ENCODE peak calls at places on chromosomes 7 and 10, in seven cellular contexts. X is HepG2, W is stomach, V is dorsolateral prefrontal cortex, I is brain microvascular endothelial cell, N is bronchial epithelial cell, F is neural progenitor cell. R is an unnamed sample.

GRCh38 chr7:19754521-19755116 is 18.8 kb downstream of the TMEM196 start:
- DNase-seq in V (no peak), X (peak; percentile 35), N (peak; percentile 64), F (peak; percentile 15), W (no peak), I (peak; percentile 9), R (no peak)

GRCh38 chr10:72162978-72163377 is 52.8 kb upstream of the ANAPC16 start:
- DNase-seq in V (no peak), X (no peak), I (peak; percentile 35), W (no peak), F (no peak), N (peak; percentile 98), R (no peak)

GRCh38 chr10:67602268-67602950 is 93.6 kb downstream of the CTNNA3 start:
- DNase-seq in X (no peak), I (peak; percentile 93), N (peak; percentile 71), V (no peak), W (no peak), F (no peak), R (no peak)

GRCh38 chr7:133248901-133249300 is 4.0 kb upstream of the EXOC4 start:
- DNase-seq in N (no peak), W (no peak), I (no peak), F (no peak), V (no peak), X (no peak), R (no peak)

GRCh38 chr10:95169522-95169921 is 24.5 kb upstream of the ACSM6 start:
- DNase-seq in X (no peak), V (no peak), W (no peak), N (no peak), F (no peak), I (no peak), R (no peak)

GRCh38 chr7:109616551-109617069 is 1046.9 kb downstream of the DNAJB9 start:
- DNase-seq in X (no peak), I (no peak), F (no peak), W (no peak), N (no peak), V (no peak), R (no peak)

GRCh38 chr10:96512524-96512991 is 1.2 kb downstream of the TLL2 start:
- DNase-seq in N (no peak), V (peak; percentile 27), X (no peak), W (no peak), I (no peak), F (peak; percentile 76), R (no peak)

GRCh38 chr7:78055579-78055978 is 257.0 kb downstream of the PHTF2 start:
- DNase-seq in V (no peak), X (no peak), N (no peak), I (no peak), W (no peak), F (no peak), R (no peak)

GRCh38 chr7:94028768-94029167 is 24.6 kb upstream of the BET1 start:
- DNase-seq in X (no peak), N (peak; percentile 53), W (no peak), I (no peak), F (no peak), V (no peak), R (no peak)

GRCh38 chr7:116633131-116633988 is 38.6 kb upstream of the MET start:
- DNase-seq in W (no peak), X (no peak), I (no peak), N (peak; percentile 91), F (no peak), V (no peak), R (no peak)

GRCh38 chr10:101263146-101263837 is 34.0 kb upstream of the LBX1 start:
- DNase-seq in W (no peak), V (no peak), I (no peak), X (no peak), N (no peak), F (peak; percentile 73), R (no peak)

GRCh38 chr10:79056736-79057391 is 11.9 kb upstream of the ZMIZ1 start:
- DNase-seq in F (peak; percentile 48), X (no peak), N (no peak), V (no peak), W (no peak), I (no peak), R (no peak)

GRCh38 chr10:93457511-93457910 is 24.6 kb downstream of the MYOF start:
- DNase-seq in W (no peak), V (no peak), F (no peak), I (no peak), X (no peak), N (no peak), R (no peak)

GRCh38 chr7:117023325-117023854 is 70.1 kb downstream of the ST7 start:
- DNase-seq in I (no peak), W (no peak), X (no peak), N (no peak), V (no peak), F (no peak), R (no peak)

GRCh38 chr10:43040482-43041256 is 36.2 kb upstream of the RET start:
- DNase-seq in W (peak; percentile 23), X (no peak), F (no peak), V (no peak), N (no peak), I (no peak), R (no peak)

GRCh38 chr7:2710901-2711551 is 23.0 kb downstream of the AMZ1 start:
- DNase-seq in I (no peak), N (no peak), W (no peak), F (no peak), X (no peak), V (no peak), R (no peak)

GRCh38 chr7:98619450-98620321 is 2.6 kb downstream of the NPTX2 start:
- DNase-seq in W (peak; percentile 40), X (peak; percentile 69), N (no peak), V (no peak), I (no peak), F (peak; percentile 67), R (no peak)

GRCh38 chr10:133274751-133275682 is 1.7 kb downstream of the ADAM8 start:
- DNase-seq in N (peak; percentile 77), V (no peak), I (no peak), F (no peak), W (peak; percentile 53), X (no peak), R (no peak)

GRCh38 chr10:110437761-110438341 is 59.9 kb upstream of the DUSP5 start:
- DNase-seq in I (no peak), W (no peak), N (no peak), V (no peak), X (no peak), F (no peak), R (no peak)

GRCh38 chr10:126179637-126180036 is 208.6 kb downstream of the ADAM12 start:
- DNase-seq in N (no peak), V (no peak), I (no peak), F (no peak), X (no peak), W (no peak), R (no peak)

DNA sequence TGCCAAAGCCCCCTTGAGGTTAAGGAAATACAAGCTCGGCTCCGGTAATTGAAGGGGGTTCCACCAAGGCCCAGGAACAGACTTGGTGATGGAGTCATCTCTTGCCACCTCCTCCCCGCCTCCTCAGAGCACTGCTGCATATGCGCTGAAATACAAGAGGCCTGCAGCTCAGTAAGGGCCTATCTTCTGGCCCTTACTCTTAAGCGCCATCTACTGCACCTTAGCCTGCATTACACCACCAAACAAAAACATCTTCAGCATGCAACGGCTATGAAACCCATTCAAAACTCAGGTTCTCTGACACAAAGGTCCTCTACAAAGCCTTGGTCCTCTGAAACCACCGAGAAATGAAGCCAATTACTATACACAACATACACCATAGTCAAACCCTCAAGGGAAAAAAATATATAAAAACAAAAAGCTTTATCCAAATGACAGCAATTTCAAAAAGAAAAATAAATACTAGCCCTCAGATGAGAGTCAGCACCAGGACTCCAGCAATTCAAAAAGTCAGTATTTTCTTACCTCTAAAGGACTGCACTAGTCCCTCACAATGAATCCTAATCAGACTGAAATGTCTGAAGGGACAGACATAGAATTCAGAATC is 176.8 kb upstream of the TBX20 start:
- DNase-seq in F (peak; percentile 17), W (no peak), N (no peak), V (no peak), X (peak; percentile 11), I (no peak), R (no peak)
- TF ChIP-seq CTCF in F (peak; percentile 53), W (no peak), N (peak; percentile 25), V (no peak), X (peak; percentile 66), I (peak; percentile 46), R (no peak)

GRCh38 chr10:61987537-61987936 is 86.0 kb downstream of the ARID5B start:
- DNase-seq in I (no peak), N (no peak), F (no peak), V (no peak), X (no peak), W (no peak), R (no peak)

GRCh38 chr10:61989995-61990760 is 88.7 kb downstream of the ARID5B start:
- DNase-seq in F (no peak), I (no peak), N (no peak), V (no peak), W (no peak), X (no peak), R (no peak)

GRCh38 chr10:61986357-61986756 is 84.9 kb downstream of the ARID5B start:
- DNase-seq in X (no peak), F (no peak), I (no peak), V (no peak), N (no peak), W (no peak), R (no peak)

GRCh38 chr10:61986788-61987187 is 85.3 kb downstream of the ARID5B start:
- DNase-seq in I (no peak), F (no peak), N (no peak), V (no peak), X (no peak), W (no peak), R (no peak)

DNA sequence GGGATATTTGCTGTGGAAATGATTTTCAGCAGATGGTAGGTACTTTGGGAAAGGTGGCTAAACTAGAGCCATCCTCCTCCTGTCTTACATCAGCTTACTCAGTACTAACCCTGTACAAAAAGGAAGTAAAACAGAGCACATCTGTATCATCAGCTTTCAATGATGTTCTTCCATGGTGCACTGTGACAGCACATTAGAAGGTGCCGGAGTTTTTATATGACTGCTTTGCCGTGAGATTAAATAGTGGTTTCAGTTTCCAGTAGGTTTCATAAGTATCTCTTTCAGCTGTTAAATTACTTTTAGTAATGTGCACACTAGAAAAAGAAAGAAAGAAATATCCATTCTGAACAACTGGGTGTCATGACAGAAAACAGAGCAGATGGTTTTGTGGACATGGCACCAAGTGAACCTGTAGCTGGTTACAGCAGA is 86.5 kb downstream of the ARID5B start:
- DNase-seq in W (no peak), I (no peak), V (no peak), X (no peak), F (no peak), N (peak; percentile 18), R (no peak)
- H3K4me3 ChIP-seq in W (no peak overlapping the region), I (no peak overlapping the region), V (no peak overlapping the region), X (no peak overlapping the region), F (no peak overlapping the region), N (no peak overlapping the region), R (no peak overlapping the region)

GRCh38 chr10:119466655-119467054 is 75.9 kb downstream of the RGS10 start:
- DNase-seq in X (no peak), I (no peak), V (no peak), N (peak; percentile 62), F (no peak), W (no peak), R (no peak)
- H3K27me3 ChIP-seq in X (peaks cover 39% of the 10 kb centered on the region), I (peaks cover 2% of the 10 kb centered on the region), V (no peaks in the 10 kb centered on the region), N (peaks cover 2% of the 10 kb centered on the region), F (peaks cover 20% of the 10 kb centered on the region), W (no peaks in the 10 kb centered on the region), R (no peaks in the 10 kb centered on the region)

DNA sequence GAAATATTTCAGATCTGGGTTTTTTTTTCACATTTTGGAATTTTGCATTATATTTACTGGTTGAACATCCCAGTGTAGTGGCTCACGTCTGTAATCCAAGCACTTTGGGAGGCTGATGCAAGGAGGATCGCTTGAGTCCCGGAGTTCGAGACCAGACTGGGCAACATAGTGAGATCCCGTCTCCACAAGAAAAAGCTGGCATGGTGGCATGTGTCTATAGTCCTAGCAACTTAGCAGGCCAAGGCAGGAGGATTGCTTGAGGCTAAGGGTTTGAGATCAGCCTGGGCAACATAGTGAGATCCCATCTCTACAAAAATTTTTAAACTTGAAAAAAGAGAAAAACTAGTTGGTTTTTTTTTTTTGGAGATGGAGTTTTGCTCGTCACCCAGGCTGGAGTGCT is 6.0 kb downstream of the RFC2 start:
- DNase-seq in I (no peak), V (no peak), X (no peak), N (no peak), W (no peak), F (no peak), R (no peak)
- TF ChIP-seq CTCF in I (no peak), V (no peak), X (no peak), N (no peak), W (no peak), F (no peak), R (no peak)

R was measured in right atrium auricular region.